ENCODE peak calls at places on chromosomes 6 and 20, in eight cellular contexts. J is GM23338; M is fibroblast of mammary gland; U is activated CD4-positive, alpha-beta T cell treated with anti-CD3 and anti-CD28 coated beads, Interleukin-2, amount 50 U/mL, for 1 hour; E is NCI-H1436; P is naive thymus-derived CD8-positive, alpha-beta T cell; N is CD8-positive, alpha-beta memory T cell; H is stimulated activated CD4-positive, alpha-beta T cell treated with anti-CD3 and anti-CD28 coated beads, Interleukin-4, amount 100 ng/mL, for 24 hours. S is an unnamed sample.
A peak's percentile ranks its signal among the peaks of the same experiment; 100 is the strongest.

GRCh38 chr20:18986895-18987580 is 173.5 kb downstream of the SCP2D1 start:
- DNase-seq in E (no peak), U (no peak), N (no peak), M (no peak), J (no peak), P (no peak), H (no peak), S (no peak)

GRCh38 chr20:20664795-20665194 is 47.6 kb downstream of the RALGAPA2 start:
- DNase-seq in H (no peak), N (no peak), E (peak; percentile 17), J (peak; percentile 41), P (no peak), U (no peak), M (peak; percentile 38), S (no peak)

GRCh38 chr6:126033696-126034095 is 47.4 kb downstream of the TRMT11 start:
- DNase-seq in H (no peak), U (no peak), J (peak; percentile 72), M (peak; percentile 92), N (no peak), P (no peak), E (no peak), S (peak; percentile 2)

GRCh38 chr20:32980131-32980941 is 23.9 kb downstream of the SUN5 start:
- DNase-seq in H (no peak), U (no peak), P (no peak), J (no peak), N (no peak), E (no peak), M (no peak), S (peak; percentile 70)

GRCh38 chr20:22583773-22584629 is at the start of gene FOXA2:
- DNase-seq in E (peak; percentile 79), U (no peak), M (no peak), N (no peak), H (no peak), P (no peak), J (peak; percentile 82), S (no peak)

GRCh38 chr6:136103763-136104311 is 146.3 kb downstream of the MTFR2 start:
- DNase-seq in M (peak; percentile 21), H (no peak), U (no peak), E (no peak), N (no peak), J (peak; percentile 43), P (no peak), S (peak; percentile 11)

GRCh38 chr6:134674562-134674961 is 275.3 kb downstream of the ALDH8A1 start:
- DNase-seq in P (no peak), U (no peak), E (peak; percentile 58), N (no peak), M (no peak), H (no peak), J (no peak), S (no peak)

GRCh38 chr6:148170286-148170685 is 172.4 kb upstream of the SASH1 start:
- DNase-seq in N (no peak), U (no peak), J (no peak), M (no peak), P (no peak), E (no peak), H (no peak), S (no peak)

GRCh38 chr20:32235331-32236047 is 27.8 kb downstream of the POFUT1 start:
- DNase-seq in J (no peak), U (no peak), H (no peak), P (no peak), N (no peak), M (no peak), E (no peak), S (no peak)

GRCh38 chr6:16704706-16705402 is 56.4 kb downstream of the ATXN1 start:
- DNase-seq in E (no peak), H (peak; percentile 77), P (no peak), U (peak; percentile 41), J (no peak), N (no peak), M (peak; percentile 74), S (no peak)

GRCh38 chr6:17869753-17870050 is 117.7 kb downstream of the KIF13A start:
- DNase-seq in M (no peak), J (no peak), N (no peak), E (no peak), P (no peak), H (no peak), U (no peak), S (no peak)

GRCh38 chr6:55082021-55082420 is 92.3 kb upstream of the HCRTR2 start:
- DNase-seq in U (no peak), J (no peak), H (no peak), P (no peak), E (no peak), N (no peak), M (peak; percentile 1), S (no peak)

GRCh38 chr6:19866900-19867627 is 29.9 kb downstream of the ID4 start:
- DNase-seq in E (no peak), U (no peak), H (no peak), N (no peak), J (no peak), P (no peak), M (peak; percentile 42), S (no peak)

GRCh38 chr20:51735728-51736600 is 32.2 kb downstream of the ATP9A start:
- DNase-seq in J (no peak), H (no peak), N (no peak), U (no peak), P (no peak), E (no peak), M (no peak), S (no peak)

GRCh38 chr20:47749367-47749766 is 35.9 kb downstream of the SULF2 start:
- DNase-seq in E (no peak), P (no peak), U (no peak), H (no peak), J (no peak), M (no peak), N (no peak), S (no peak)

GRCh38 chr20:41508335-41508734 is 109.8 kb downstream of the CHD6 start:
- DNase-seq in J (no peak), M (no peak), U (no peak), N (no peak), E (no peak), H (no peak), P (no peak), S (no peak)

GRCh38 chr20:50533464-50533863 is 23.3 kb downstream of the PTPN1 start:
- DNase-seq in J (no peak), N (no peak), E (no peak), M (no peak), P (no peak), U (no peak), H (no peak), S (no peak)

GRCh38 chr6:46113370-46113769 is 16.4 kb upstream of the ENPP4 start:
- DNase-seq in H (no peak), J (peak; percentile 41), E (no peak), P (no peak), N (no peak), M (no peak), U (no peak), S (no peak)

GRCh38 chr20:22925613-22925983 is 109.5 kb upstream of the SSTR4 start:
- DNase-seq in U (no peak), E (no peak), M (peak; percentile 59), J (no peak), P (no peak), H (no peak), N (no peak), S (no peak)

S was measured in occipital lobe.